ENCODE peak calls at places on chromosomes 4 and X, in ten cellular contexts. P is fibroblast of mammary gland; L is fibroblast of lung; M is CD8-positive, alpha-beta T cell; F is AG10803; Y is heart right ventricle; B is lung; X is vagina; C is AG09309; W is upper lobe of left lung. G is an unnamed sample.
A peak's percentile ranks its signal among the peaks of the same experiment; 100 is the strongest.

GRCh38 chr4:36551697-36552214 is 270.3 kb downstream of the DTHD1 start:
- DNase-seq in P (no peak), F (no peak), W (no peak), L (no peak), M (no peak), B (no peak), C (no peak), X (no peak), Y (no peak), G (no peak)

GRCh38 chr4:139919513-139919912 is 234.5 kb downstream of the MAML3 start:
- DNase-seq in C (no peak), P (peak; percentile 49), L (peak; percentile 83), B (no peak), M (no peak), X (no peak), W (no peak), Y (peak; percentile 33), F (peak; percentile 85), G (peak; percentile 87)

GRCh38 chr4:8393593-8394038 is 46.9 kb downstream of the ACOX3 start:
- DNase-seq in M (no peak), P (peak; percentile 99), Y (peak; percentile 74), C (peak; percentile 98), W (no peak), L (peak; percentile 99), X (no peak), B (peak; percentile 55), F (peak; percentile 98), G (peak; percentile 96)

GRCh38 chr4:130646886-130647285 is 1550.9 kb downstream of the C4orf33 start:
- DNase-seq in W (no peak), X (no peak), F (no peak), M (no peak), C (no peak), B (no peak), L (no peak), Y (no peak), P (no peak), G (no peak)

GRCh38 chr4:142687547-142688275 is 158.4 kb downstream of the INPP4B start:
- DNase-seq in X (no peak), F (no peak), P (no peak), B (no peak), W (no peak), C (no peak), M (no peak), Y (no peak), L (no peak), G (no peak)

GRCh38 chr4:153538408-153539057 is 72.4 kb downstream of the TMEM131L start:
- DNase-seq in Y (no peak), C (no peak), F (peak; percentile 35), L (no peak), M (no peak), P (peak; percentile 35), X (no peak), W (no peak), B (no peak), G (peak; percentile 72)

GRCh38 chr4:5144384-5144783 is 93.1 kb downstream of the STK32B start:
- DNase-seq in Y (no peak), B (peak; percentile 9), P (no peak), X (peak; percentile 46), C (no peak), W (no peak), M (no peak), L (no peak), F (no peak), G (no peak)

GRCh38 chr4:30815685-30816084 is 95.5 kb downstream of the PCDH7 start:
- DNase-seq in P (no peak), X (no peak), L (no peak), F (no peak), B (no peak), C (no peak), Y (no peak), M (no peak), W (no peak), G (no peak)

GRCh38 chrX:130108647-130109428 is 1.5 kb downstream of the ELF4 start:
- DNase-seq in Y (no peak), P (no peak), W (no peak), F (peak; percentile 39), X (no peak), B (no peak), C (no peak), L (no peak), M (peak; percentile 53), G (no peak)

GRCh38 chr4:26412381-26413372 is 77.6 kb downstream of the CCKAR start:
- DNase-seq in C (no peak), B (peak; percentile 63), L (peak; percentile 26), F (no peak), P (no peak), W (no peak), X (no peak), M (no peak), Y (peak; percentile 71), G (no peak)
- H3K4me3 ChIP-seq in C (no peak overlapping the region), B (no peak overlapping the region), L (no peak overlapping the region), F (no peak overlapping the region), P (no peak overlapping the region), W (no peak overlapping the region), X (no peak overlapping the region), M (no peak overlapping the region), Y (no peak overlapping the region), G (no peak overlapping the region)

GRCh38 chr4:151325320-151326246 is at the start of gene SH3D19:
- DNase-seq in X (no peak), W (peak; percentile 92), L (peak; percentile 76), Y (peak; percentile 77), P (peak; percentile 62), B (peak; percentile 80), F (peak; percentile 59), C (no peak), M (no peak), G (peak; percentile 34)
- TF ChIP-seq CTCF in X (no peak), W (no peak), L (no peak), Y (peak; percentile 25), P (no peak), B (no peak), F (no peak), C (no peak), M (no peak), G (no peak)

GRCh38 chrX:71911731-71912050 is 1.0 kb downstream of the NHSL2 start:
- DNase-seq in B (no peak), P (no peak), L (peak; percentile 30), Y (no peak), M (no peak), W (peak; percentile 83), C (no peak), F (no peak), X (no peak), G (no peak)
- H3K4me3 ChIP-seq in B (no peak overlapping the region), P (peak overlapping the region; percentile 42), L (peak overlapping the region; percentile 46), Y (peak overlapping the region; percentile 55), M (no peak overlapping the region), W (no peak overlapping the region), C (peak overlapping the region; percentile 62), F (peak overlapping the region; percentile 45), X (peak overlapping the region; percentile 41), G (peak overlapping the region; percentile 48)

GRCh38 chr4:159227378-159227777 is 124.5 kb downstream of the RAPGEF2 start:
- DNase-seq in B (no peak), M (no peak), C (no peak), F (no peak), Y (no peak), L (peak; percentile 58), P (peak; percentile 17), X (no peak), W (no peak), G (peak; percentile 39)

GRCh38 chr4:159229164-159229563 is 126.3 kb downstream of the RAPGEF2 start:
- DNase-seq in P (no peak), M (no peak), L (peak; percentile 95), X (no peak), Y (no peak), C (no peak), F (peak; percentile 84), B (no peak), W (no peak), G (peak; percentile 95)

GRCh38 chr4:159232465-159233106 is 129.7 kb downstream of the RAPGEF2 start:
- DNase-seq in L (no peak), Y (no peak), C (no peak), X (no peak), W (no peak), F (no peak), M (no peak), B (no peak), P (no peak), G (no peak)

GRCh38 chr4:159224412-159224811 is 121.5 kb downstream of the RAPGEF2 start:
- DNase-seq in M (no peak), Y (no peak), C (no peak), L (no peak), W (no peak), P (no peak), F (no peak), B (no peak), X (no peak), G (no peak)

GRCh38 chr4:159227984-159228383 is 125.1 kb downstream of the RAPGEF2 start:
- DNase-seq in L (peak; percentile 96), P (peak; percentile 75), M (no peak), C (no peak), X (no peak), Y (peak; percentile 84), W (no peak), B (peak; percentile 81), F (peak; percentile 81), G (peak; percentile 94)
- TF ChIP-seq CTCF in L (peak; percentile 40), P (peak; percentile 28), M (no peak), C (peak; percentile 9), X (no peak), Y (peak; percentile 33), W (no peak), B (no peak), F (peak; percentile 18), G (peak; percentile 53)

DNA sequence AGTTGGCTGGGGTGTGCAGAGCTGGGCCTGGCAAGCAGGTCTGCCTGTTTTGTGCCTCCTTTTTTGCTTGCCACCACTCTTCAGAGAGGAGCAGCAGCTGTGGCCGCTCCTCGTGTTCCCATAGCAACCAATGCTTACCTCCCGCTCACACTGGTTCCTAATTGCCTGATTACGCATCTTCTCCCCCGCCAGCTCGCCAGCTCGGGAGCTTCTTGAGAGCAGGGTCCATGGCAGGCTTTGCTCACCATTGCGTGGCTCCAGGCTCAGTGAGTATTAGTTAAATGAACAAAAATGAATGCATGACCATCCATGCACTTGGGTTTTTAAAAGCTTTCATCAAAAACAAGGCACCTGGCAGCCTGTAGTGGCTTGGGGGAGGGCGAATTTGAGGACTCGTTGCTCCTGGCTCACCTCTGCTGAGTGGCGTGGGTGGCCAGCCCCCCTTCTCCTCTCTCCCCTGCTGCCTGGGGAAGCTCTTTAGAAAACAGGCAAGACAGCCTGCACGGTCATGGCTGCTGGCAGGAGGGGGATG is 14.2 kb upstream of the PJA1 start:
- DNase-seq in L (peak; percentile 51), B (no peak), M (no peak), C (no peak), W (no peak), P (peak; percentile 16), F (peak; percentile 3), X (no peak), Y (no peak), G (no peak)
- H3K4me3 ChIP-seq in L (no peak overlapping the region), B (no peak overlapping the region), M (no peak overlapping the region), C (no peak overlapping the region), W (no peak overlapping the region), P (no peak overlapping the region), F (no peak overlapping the region), X (no peak overlapping the region), Y (no peak overlapping the region), G (no peak overlapping the region)